ENCODE peak calls at places on chromosome 22, in four cellular contexts. O, Q, R and N are unnamed samples. For H3K9me3, the result is how much of the 10 kb centered on the place peaks cover.

GRCh38 chr22:37640591-37641250 is 1.3 kb downstream of the SH3BP1 start:
- DNase-seq in O (no peak), Q (no peak), R (no peak), N (no peak)

GRCh38 chr22:48891688-48892380 is 935.8 kb downstream of the BRD1 start:
- DNase-seq in O (no peak), Q (no peak), R (no peak), N (no peak)

GRCh38 chr22:30275625-30276024 is 9.0 kb upstream of the OSM start:
- DNase-seq in O (no peak), Q (peak), R (no peak), N (no peak)

GRCh38 chr22:45064313-45065268 is 54.8 kb upstream of the PHF21B start:
- DNase-seq in O (no peak), Q (no peak), R (no peak), N (peak)

GRCh38 chr22:24444729-24445466 is 17.5 kb downstream of the ADORA2A start:
- DNase-seq in O (no peak), Q (no peak), R (no peak), N (no peak)

GRCh38 chr22:20107471-20107901 is 8.4 kb upstream of the RANBP1 start:
- DNase-seq in O (no peak), Q (no peak), R (no peak), N (no peak)

GRCh38 chr22:19597399-19597735 is 73.2 kb upstream of the CLDN5 start:
- DNase-seq in O (no peak), Q (peak), R (no peak), N (no peak)

GRCh38 chr22:49213731-49214352 is 613.8 kb downstream of the BRD1 start:
- DNase-seq in O (no peak), Q (no peak), R (no peak), N (no peak)

GRCh38 chr22:24510694-24511625 is 15.8 kb downstream of the UPB1 start:
- DNase-seq in O (no peak), Q (peak), R (peak), N (peak)

GRCh38 chr22:50186789-50187523 is 1.2 kb downstream of the TRABD start:
- DNase-seq in O (peak), Q (peak), R (peak), N (peak)

GRCh38 chr22:46780453-46780852 is 18.0 kb downstream of the TBC1D22A start:
- DNase-seq in O (no peak), Q (no peak), R (no peak), N (no peak)

GRCh38 chr22:46575915-46576555 is 38.6 kb upstream of the CELSR1 start:
- DNase-seq in O (peak), Q (no peak), R (peak), N (no peak)

GRCh38 chr22:33829549-33830280 is 90.6 kb downstream of the LARGE1 start:
- DNase-seq in O (peak), Q (peak), R (no peak), N (no peak)

GRCh38 chr22:44664149-44664548 is 37.9 kb upstream of the PRR5 start:
- DNase-seq in O (no peak), Q (no peak), R (peak), N (no peak)

GRCh38 chr22:46684706-46685105 is 53.3 kb downstream of the CERK start:
- DNase-seq in O (no peak), Q (peak), R (no peak), N (no peak)

GRCh38 chr22:50170453-50171318 is at the start of gene PANX2:
- DNase-seq in O (peak), Q (no peak), R (no peak), N (peak)

GRCh38 chr22:49268924-49269323 is 558.7 kb downstream of the BRD1 start:
- DNase-seq in O (no peak), Q (no peak), R (no peak), N (no peak)

GRCh38 chr22:50289942-50290630 is 17.4 kb downstream of the PLXNB2 start:
- DNase-seq in O (no peak), Q (no peak), R (no peak), N (no peak)

GRCh38 chr22:38313384-38313955 is 3.8 kb downstream of the CSNK1E start:
- DNase-seq in O (peak), Q (peak), R (peak), N (peak)

GRCh38 chr22:22927196-22927887 is 39.7 kb downstream of the IGLL5 start:
- DNase-seq in O (no peak), Q (no peak), R (no peak), N (peak)

GRCh38 chr22:30873086-30873650 is 95.4 kb downstream of the MORC2 start:
- DNase-seq in O (no peak), Q (no peak), R (no peak), N (no peak)

GRCh38 chr22:37665487-37665886 is 7.0 kb downstream of the PDXP start:
- DNase-seq in O (no peak), Q (no peak), R (no peak), N (no peak)

GRCh38 chr22:46096706-46097230 is 53.6 kb upstream of the PPARA start:
- DNase-seq in O (no peak), Q (no peak), R (no peak), N (no peak)

GRCh38 chr22:23061471-23062280 is 8.6 kb upstream of the GNAZ start:
- DNase-seq in O (no peak), Q (peak), R (no peak), N (no peak)

GRCh38 chr22:38232196-38232595 is 30.4 kb downstream of the MAFF start:
- DNase-seq in O (no peak), Q (no peak), R (no peak), N (no peak)

GRCh38 chr22:44045171-44045570 is 21.1 kb downstream of the PARVB start:
- DNase-seq in O (no peak), Q (no peak), R (no peak), N (peak)

GRCh38 chr22:44686873-44687600 is 15.0 kb upstream of the PRR5 start:
- DNase-seq in O (no peak), Q (no peak), R (peak), N (no peak)

GRCh38 chr22:48919187-48919590 is 908.5 kb downstream of the BRD1 start:
- DNase-seq in O (peak), Q (no peak), R (no peak), N (no peak)

GRCh38 chr22:42926034-42926433 is 69.0 kb upstream of the ARFGAP3 start:
- DNase-seq in O (no peak), Q (no peak), R (peak), N (no peak)

DNA sequence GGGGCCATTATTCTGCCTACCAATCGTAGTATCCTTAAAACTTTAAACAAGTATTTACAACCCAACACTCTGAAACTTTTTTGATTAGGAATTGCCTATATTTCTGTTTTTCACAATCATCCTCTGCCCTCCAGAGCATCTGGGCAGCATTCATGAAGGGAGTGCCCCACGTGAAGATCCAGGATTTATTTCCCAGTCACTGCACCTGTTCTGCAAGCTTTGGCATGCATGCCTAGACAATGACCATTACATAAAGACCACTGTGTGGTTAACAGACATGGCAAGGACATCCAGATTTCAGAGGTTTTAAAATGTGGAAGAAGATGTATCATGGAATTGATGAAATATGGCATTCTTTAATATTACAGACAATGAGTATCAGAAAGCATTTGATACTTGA is 1083.8 kb downstream of the TBC1D22A start:
- DNase-seq in O (no peak), Q (no peak), R (no peak), N (no peak)
- H3K4me2 ChIP-seq in O (no peak), Q (no peak), R (no peak), N (no peak)

GRCh38 chr22:25844601-25845000 is 102.6 kb downstream of the MYO18B start:
- DNase-seq in O (no peak), Q (no peak), R (no peak), N (no peak)

GRCh38 chr22:25841775-25842174 is 99.8 kb downstream of the MYO18B start:
- DNase-seq in O (no peak), Q (no peak), R (no peak), N (no peak)

GRCh38 chr22:25840883-25841282 is 98.9 kb downstream of the MYO18B start:
- DNase-seq in O (no peak), Q (no peak), R (no peak), N (no peak)

GRCh38 chr22:25845985-25846745 is 104.2 kb downstream of the MYO18B start:
- DNase-seq in O (no peak), Q (no peak), R (no peak), N (peak)

GRCh38 chr22:25843660-25844275 is 101.8 kb downstream of the MYO18B start:
- DNase-seq in O (no peak), Q (no peak), R (no peak), N (no peak)
- H3K9me3 ChIP-seq in O (under half), Q (under half), R (under half), N (under half)

GRCh38 chr22:36544107-36544620 is 15.2 kb upstream of the EIF3D start:
- DNase-seq in O (no peak), Q (no peak), R (no peak), N (peak)

GRCh38 chr22:36548606-36549005 is 19.6 kb upstream of the EIF3D start:
- DNase-seq in O (peak), Q (no peak), R (no peak), N (no peak)

GRCh38 chr22:36546932-36547331 is 18.0 kb upstream of the EIF3D start:
- DNase-seq in O (no peak), Q (no peak), R (peak), N (peak)

GRCh38 chr22:36549033-36549432 is 20.1 kb upstream of the EIF3D start:
- DNase-seq in O (no peak), Q (no peak), R (no peak), N (no peak)

GRCh38 chr22:36546092-36546804 is 17.3 kb upstream of the EIF3D start:
- DNase-seq in O (peak), Q (peak), R (peak), N (peak)
- TF ChIP-seq EZH2phosphoT487 in O (no peak), Q (no peak), R (no peak), N (no peak)

DNA sequence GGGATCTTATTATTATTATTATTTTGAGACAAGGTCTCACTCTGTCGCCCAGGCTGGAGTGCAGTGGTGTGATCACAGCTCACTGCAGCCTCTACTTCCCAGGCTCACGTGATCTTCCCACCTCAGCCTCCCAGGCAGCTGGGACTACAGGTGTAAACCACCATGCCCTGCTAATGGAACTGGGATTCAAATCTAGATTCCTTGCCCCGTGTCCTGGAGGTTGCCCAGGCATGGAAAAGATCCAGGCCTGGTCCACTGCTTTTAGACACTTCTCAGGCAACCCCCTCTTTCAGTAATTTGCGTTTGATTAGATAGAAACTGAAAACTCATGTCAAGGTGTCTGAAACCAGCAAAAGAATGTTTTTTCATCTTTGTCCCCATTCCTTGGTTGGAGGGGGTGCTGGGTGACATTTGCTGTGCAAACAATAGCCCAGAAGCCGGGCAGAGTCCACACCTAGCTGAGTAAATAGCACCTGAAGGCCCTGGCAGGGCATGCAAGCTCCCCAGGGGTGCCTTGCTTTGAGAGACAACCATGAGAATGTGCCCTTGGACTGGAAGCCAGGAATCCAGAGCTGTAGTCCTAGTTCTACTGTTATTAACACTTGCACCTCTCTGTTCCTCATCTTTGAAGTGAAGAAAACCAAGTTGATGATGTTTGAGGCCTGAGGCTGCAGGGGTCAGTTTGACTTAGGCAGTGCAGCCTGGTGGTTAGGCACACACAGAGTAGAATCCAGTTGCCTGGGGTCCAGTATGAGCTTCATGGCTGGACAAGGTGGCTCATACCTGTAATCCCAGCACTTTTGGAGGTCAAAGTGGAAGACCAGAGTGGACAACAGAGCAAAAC is 19.1 kb upstream of the XBP1 start:
- DNase-seq in O (no peak), Q (peak), R (peak), N (no peak)
- H3K4me2 ChIP-seq in O (no peak), Q (peak), R (peak), N (no peak)

GRCh38 chr22:47862394-47862793 is 1099.9 kb downstream of the TBC1D22A start:
- DNase-seq in O (no peak), Q (no peak), R (no peak), N (no peak)
- H3K9me3 ChIP-seq in O (under half), Q (under half), R (under half), N (under half)

GRCh38 chr22:17536269-17536668 is 27.0 kb upstream of the SLC25A18 start:
- DNase-seq in O (no peak), Q (no peak), R (no peak), N (peak)

GRCh38 chr22:17541476-17541875 is 21.8 kb upstream of the SLC25A18 start:
- DNase-seq in O (no peak), Q (no peak), R (no peak), N (no peak)

GRCh38 chr22:17542452-17542851 is 20.8 kb upstream of the SLC25A18 start:
- DNase-seq in O (no peak), Q (no peak), R (no peak), N (no peak)

GRCh38 chr22:17537155-17537554 is 26.1 kb upstream of the SLC25A18 start:
- DNase-seq in O (no peak), Q (no peak), R (no peak), N (peak)

GRCh38 chr22:17540481-17540880 is 22.8 kb upstream of the SLC25A18 start:
- DNase-seq in O (no peak), Q (no peak), R (no peak), N (no peak)
- TF ChIP-seq EZH2phosphoT487 in O (no peak), Q (no peak), R (no peak), N (no peak)